ENCODE peak calls at places on chromosomes 3 and 15, in seven cellular contexts. D, H, W, P, G, K and M are unnamed samples.

GRCh38 chr15:66408690-66409089 is 22.0 kb downstream of the MAP2K1 start:
- DNase-seq in H (no peak), K (no peak), W (no peak), D (no peak), G (no peak), P (no peak), M (no peak)

GRCh38 chr3:196246612-196247308 is 30.4 kb downstream of the SLC51A start:
- DNase-seq in P (no peak), W (no peak), K (no peak), H (no peak), D (no peak), G (no peak), M (no peak)

GRCh38 chr3:133799794-133800585 is 5.6 kb upstream of the SRPRB start:
- DNase-seq in D (no peak), H (no peak), G (no peak), P (no peak), K (no peak), W (no peak), M (no peak)

GRCh38 chr3:198093082-198093679 is 133.2 kb downstream of the LMLN start:
- DNase-seq in W (no peak), D (no peak), P (no peak), G (no peak), K (no peak), H (no peak), M (no peak)

GRCh38 chr3:190444036-190444435 is 5.7 kb downstream of the TMEM207 start:
- DNase-seq in P (no peak), W (no peak), H (no peak), K (no peak), G (no peak), D (no peak), M (no peak)

GRCh38 chr3:61608711-61609110 is 47.3 kb downstream of the PTPRG start:
- DNase-seq in G (no peak), D (no peak), W (no peak), P (no peak), K (no peak), H (no peak), M (no peak)

GRCh38 chr3:158659454-158660237 is 12.8 kb downstream of the LXN start:
- DNase-seq in K (no peak), H (peak; percentile 46), D (peak; percentile 12), W (peak; percentile 72), G (peak; percentile 63), P (no peak), M (no peak)

GRCh38 chr3:194779729-194780224 is 94.1 kb downstream of the FAM43A start:
- DNase-seq in H (no peak), D (no peak), P (no peak), G (no peak), K (peak; percentile 48), W (no peak), M (no peak)

GRCh38 chr15:39931615-39932014 is 2.3 kb upstream of the EIF2AK4 start:
- DNase-seq in P (no peak), D (no peak), G (no peak), K (no peak), H (no peak), W (no peak), M (no peak)

GRCh38 chr3:42539871-42540714 is 37.6 kb downstream of the VIPR1 start:
- DNase-seq in P (peak; percentile 40), K (peak; percentile 45), D (peak; percentile 36), W (no peak), G (peak; percentile 65), H (peak; percentile 54), M (peak; percentile 59)

GRCh38 chr3:150545419-150546225 is 674 bp downstream of the SERP1 start:
- DNase-seq in K (no peak), H (no peak), G (no peak), P (peak; percentile 19), D (peak; percentile 33), W (peak; percentile 5), M (peak; percentile 2)

GRCh38 chr3:98534168-98534567 is 2.4 kb downstream of the GPR15 start:
- DNase-seq in P (no peak), G (no peak), K (no peak), D (no peak), W (no peak), H (no peak), M (no peak)

GRCh38 chr3:188134856-188135255 is 19.1 kb upstream of the LPP start:
- DNase-seq in K (no peak), G (no peak), W (no peak), D (no peak), P (no peak), H (no peak), M (no peak)

GRCh38 chr3:69761896-69762789 is 22.9 kb downstream of the MITF start:
- DNase-seq in W (peak; percentile 78), K (no peak), D (no peak), P (no peak), H (no peak), G (no peak), M (no peak)

GRCh38 chr3:69116897-69117296 is 5.5 kb downstream of the LMOD3 start:
- DNase-seq in K (no peak), W (no peak), G (no peak), D (no peak), H (no peak), P (no peak), M (no peak)

GRCh38 chr3:115792206-115792955 is 169.1 kb downstream of the GAP43 start:
- DNase-seq in D (no peak), W (no peak), P (no peak), K (no peak), H (peak; percentile 24), G (no peak), M (no peak)